ENCODE peak calls at places on chromosomes 13 and 19, in seven cellular contexts. S, O, Q, V, G, I and C are unnamed samples.

GRCh38 chr19:8585894-8586750 is 8.9 kb upstream of the MYO1F start:
- DNase-seq in S (peak; percentile 54), O (no peak), Q (peak; percentile 73), V (peak; percentile 86), G (no peak), I (peak; percentile 90), C (peak; percentile 51)

GRCh38 chr13:37417042-37417441 is 181.5 kb downstream of the POSTN start:
- DNase-seq in S (no peak), O (no peak), Q (no peak), V (no peak), G (peak; percentile 16), I (no peak), C (no peak)

GRCh38 chr13:65057986-65058385 is 2172.2 kb downstream of the PCDH9 start:
- DNase-seq in S (no peak), O (no peak), Q (no peak), V (no peak), G (no peak), I (no peak), C (no peak)

GRCh38 chr13:23828086-23828485 is 61.1 kb downstream of the MIPEP start:
- DNase-seq in S (no peak), O (no peak), Q (no peak), V (no peak), G (no peak), I (no peak), C (no peak)

GRCh38 chr13:93775507-93776108 is 549.0 kb downstream of the GPC6 start:
- DNase-seq in S (no peak), O (no peak), Q (no peak), V (no peak), G (peak; percentile 76), I (no peak), C (no peak)

GRCh38 chr13:21124853-21125252 is 51.5 kb downstream of the SKA3 start:
- DNase-seq in S (no peak), O (no peak), Q (no peak), V (peak; percentile 15), G (no peak), I (peak; percentile 63), C (no peak)

GRCh38 chr19:39802958-39803357 is 24.3 kb downstream of the LEUTX start:
- DNase-seq in S (no peak), O (no peak), Q (no peak), V (no peak), G (no peak), I (peak; percentile 3), C (no peak)

GRCh38 chr19:35442091-35442490 is 6.0 kb upstream of the FFAR2 start:
- DNase-seq in S (no peak), O (no peak), Q (peak; percentile 90), V (no peak), G (no peak), I (no peak), C (no peak)

GRCh38 chr13:37869756-37870488 is at the start of gene TRPC4:
- DNase-seq in S (no peak), O (peak; percentile 25), Q (peak; percentile 41), V (peak; percentile 65), G (peak; percentile 65), I (peak; percentile 86), C (peak; percentile 49)

GRCh38 chr13:25819856-25820530 is 231.8 kb downstream of the SHISA2 start:
- DNase-seq in S (no peak), O (no peak), Q (no peak), V (no peak), G (no peak), I (no peak), C (no peak)

GRCh38 chr13:110869805-110870706 is 44.8 kb downstream of the ANKRD10 start:
- DNase-seq in S (no peak), O (peak; percentile 92), Q (peak; percentile 76), V (no peak), G (peak; percentile 100), I (peak; percentile 46), C (no peak)

GRCh38 chr13:94548382-94549240 is 47.3 kb downstream of the TGDS start:
- DNase-seq in S (no peak), O (peak; percentile 35), Q (peak; percentile 71), V (no peak), G (peak; percentile 39), I (peak; percentile 82), C (no peak)

GRCh38 chr13:60627071-60627686 is 230.2 kb downstream of the TDRD3 start:
- DNase-seq in S (no peak), O (peak; percentile 6), Q (no peak), V (peak; percentile 64), G (peak; percentile 18), I (peak; percentile 90), C (peak; percentile 30)

GRCh38 chr13:40665754-40666057 is 735 bp downstream of the FOXO1 start:
- DNase-seq in S (peak; percentile 42), O (no peak), Q (no peak), V (peak; percentile 56), G (no peak), I (no peak), C (no peak)

GRCh38 chr19:5743640-5744039 is 23.2 kb downstream of the CATSPERD start:
- DNase-seq in S (no peak), O (no peak), Q (no peak), V (no peak), G (peak; percentile 5), I (no peak), C (no peak)

GRCh38 chr13:74529968-74530367 is 395.8 kb upstream of the KLF12 start:
- DNase-seq in S (no peak), O (no peak), Q (no peak), V (no peak), G (no peak), I (no peak), C (no peak)

GRCh38 chr19:49491804-49492572 is 4.2 kb upstream of the RPS11 start:
- DNase-seq in S (no peak), O (no peak), Q (no peak), V (no peak), G (no peak), I (peak; percentile 1), C (no peak)

GRCh38 chr19:47542030-47542475 is 27.2 kb upstream of the NAPA start:
- DNase-seq in S (no peak), O (peak; percentile 60), Q (no peak), V (no peak), G (peak; percentile 42), I (no peak), C (no peak)

GRCh38 chr13:51221674-51222509 is at the start of gene FAM124A:
- DNase-seq in S (no peak), O (peak; percentile 36), Q (peak; percentile 58), V (peak; percentile 80), G (peak; percentile 27), I (peak; percentile 91), C (peak; percentile 54)

GRCh38 chr13:85654227-85654626 is 145.0 kb downstream of the SLITRK6 start:
- DNase-seq in S (no peak), O (no peak), Q (no peak), V (no peak), G (no peak), I (no peak), C (no peak)

GRCh38 chr13:113203507-113204377 is 4.7 kb downstream of the PCID2 start:
- DNase-seq in S (no peak), O (peak; percentile 63), Q (no peak), V (no peak), G (no peak), I (no peak), C (no peak)
- TF ChIP-seq CTCF in S (no peak), O (no peak), Q (no peak), V (no peak), G (no peak), I (no peak), C (no peak)

DNA sequence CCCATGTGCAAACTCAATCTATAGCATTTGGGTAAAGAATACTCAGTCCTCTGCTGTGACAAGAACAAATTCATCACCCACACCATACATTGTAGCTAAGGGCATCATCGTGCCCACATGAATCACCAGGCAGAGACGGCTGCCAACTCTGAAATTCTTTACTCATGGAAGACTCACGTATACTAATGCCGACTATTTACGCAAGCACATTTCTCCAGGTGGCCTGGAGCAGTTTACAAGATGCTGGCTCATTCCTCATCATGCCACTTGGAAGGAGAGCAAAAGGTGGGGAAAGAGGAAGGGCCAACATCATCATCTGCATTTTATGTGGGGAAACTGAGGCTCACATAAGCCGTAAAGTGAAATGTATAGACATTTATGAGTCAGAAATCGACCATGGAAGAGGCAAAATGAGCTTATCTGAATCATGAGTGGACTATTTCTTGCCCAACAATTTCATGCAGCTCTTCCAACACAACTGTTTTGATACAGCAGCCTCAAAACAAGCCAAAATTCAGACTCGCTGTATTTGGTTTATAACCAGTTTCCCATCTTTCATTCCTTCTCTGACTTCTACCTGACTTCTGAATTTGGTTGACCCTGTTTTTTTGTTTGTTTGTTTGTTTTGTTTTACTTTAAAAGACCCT is 213.9 kb upstream of the SERP2 start:
- DNase-seq in S (no peak), O (no peak), Q (no peak), V (no peak), G (peak; percentile 11), I (no peak), C (no peak)
- TF ChIP-seq CTCF in S (no peak), O (no peak), Q (no peak), V (no peak), G (no peak), I (no peak), C (no peak)

GRCh38 chr13:105670179-105671015 is 865.1 kb downstream of the EFNB2 start:
- DNase-seq in S (no peak), O (no peak), Q (no peak), V (no peak), G (no peak), I (no peak), C (no peak)
- TF ChIP-seq CTCF in S (no peak), O (no peak), Q (no peak), V (no peak), G (no peak), I (no peak), C (no peak)

GRCh38 chr19:18436651-18437478 is 1.1 kb downstream of the ISYNA1 start:
- DNase-seq in S (peak; percentile 80), O (peak; percentile 91), Q (peak; percentile 82), V (peak; percentile 94), G (peak; percentile 69), I (peak; percentile 92), C (peak; percentile 74)

GRCh38 chr19:18439025-18439909 is 1.3 kb upstream of the ISYNA1 start:
- DNase-seq in S (no peak), O (no peak), Q (no peak), V (no peak), G (peak; percentile 54), I (peak; percentile 76), C (no peak)

GRCh38 chr19:18439910-18440237 is 1.9 kb upstream of the ISYNA1 start:
- DNase-seq in S (no peak), O (no peak), Q (no peak), V (no peak), G (no peak), I (no peak), C (no peak)

GRCh38 chr19:18437481-18438330 is at the start of gene ISYNA1:
- DNase-seq in S (peak; percentile 40), O (peak; percentile 69), Q (peak; percentile 72), V (peak; percentile 74), G (no peak), I (peak; percentile 85), C (no peak)

DNA sequence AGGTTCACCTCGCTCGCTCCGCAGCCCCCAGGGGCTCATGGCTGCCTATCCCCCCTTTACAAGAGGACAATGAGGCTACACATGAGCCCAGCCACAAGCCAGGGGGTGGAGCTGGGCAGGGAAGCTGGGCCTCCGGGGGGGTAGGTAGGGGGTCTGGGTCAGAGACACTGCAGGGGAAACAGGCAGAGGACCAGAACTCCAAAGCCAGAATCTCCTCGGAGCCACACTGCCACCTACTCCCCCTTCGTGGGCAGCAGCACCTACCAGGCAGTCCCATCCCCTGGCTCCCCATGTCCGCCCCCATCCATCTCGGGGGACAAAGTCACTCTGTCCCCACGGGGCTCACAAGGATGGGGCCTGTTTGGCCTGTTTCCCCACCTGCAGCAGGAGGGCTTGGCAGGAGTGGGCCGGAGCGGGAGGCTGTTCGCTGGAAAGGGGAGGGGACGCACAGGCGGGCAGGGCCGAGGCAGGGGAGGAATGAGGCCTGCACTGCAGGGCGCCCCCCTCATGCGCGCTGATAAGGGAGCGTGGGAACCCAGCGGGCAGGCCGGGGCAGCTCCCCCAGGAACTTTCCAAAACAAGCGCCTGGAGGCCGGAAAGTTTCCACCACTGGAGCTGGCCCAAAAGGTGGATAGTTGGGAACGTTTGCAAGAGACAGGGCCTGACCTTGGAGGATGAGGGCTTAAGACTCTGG is 545 bp upstream of the ISYNA1 start:
- DNase-seq in S (no peak), O (peak; percentile 68), Q (no peak), V (peak; percentile 58), G (no peak), I (peak; percentile 73), C (no peak)
- TF ChIP-seq CTCF in S (no peak), O (no peak), Q (no peak), V (no peak), G (no peak), I (no peak), C (no peak)